ENCODE peak calls at places on chromosomes 13 and 19, in five cellular contexts. F is ascending aorta, Y is RWPE1, O is dorsolateral prefrontal cortex, R is tibial nerve. X is an unnamed sample.

GRCh38 chr19:31668916-31669315 is 319.7 kb upstream of the TSHZ3 start:
- DNase-seq in O (no peak), F (no peak), R (no peak), Y (no peak), X (no peak)

GRCh38 chr19:2483484-2484151 is 7.7 kb downstream of the GADD45B start:
- DNase-seq in O (no peak), Y (no peak), F (no peak), R (no peak), X (no peak)

GRCh38 chr13:109145631-109146030 is 516.2 kb downstream of the MYO16 start:
- DNase-seq in O (no peak), F (no peak), R (no peak), Y (peak), X (no peak)

GRCh38 chr19:53102186-53102585 is 1.0 kb downstream of the ZNF160 start:
- DNase-seq in F (no peak), Y (peak), R (no peak), O (no peak), X (no peak)

GRCh38 chr19:57280913-57281425 is 684 bp downstream of the ZNF460 start:
- DNase-seq in O (no peak), F (no peak), R (no peak), Y (peak), X (no peak)

GRCh38 chr13:47908200-47908902 is 92.7 kb downstream of the SUCLA2 start:
- DNase-seq in O (no peak), Y (peak), R (no peak), F (no peak), X (no peak)

GRCh38 chr19:49682274-49682673 is 5.2 kb downstream of the PRMT1 start:
- DNase-seq in R (no peak), F (no peak), Y (no peak), O (no peak), X (no peak)

GRCh38 chr13:37741536-37741935 is 128.0 kb downstream of the TRPC4 start:
- DNase-seq in R (no peak), F (no peak), O (no peak), Y (no peak), X (no peak)

GRCh38 chr13:93730780-93731179 is 504.2 kb downstream of the GPC6 start:
- DNase-seq in Y (no peak), O (no peak), R (no peak), F (no peak), X (no peak)

GRCh38 chr13:21234537-21234936 is 58.1 kb downstream of the MRPL57 start:
- DNase-seq in O (no peak), Y (no peak), F (no peak), R (no peak), X (no peak)

GRCh38 chr13:27041341-27041740 is 130.3 kb downstream of the USP12 start:
- DNase-seq in R (no peak), O (no peak), Y (no peak), F (no peak), X (no peak)

GRCh38 chr19:49689133-49690072 is at the start of gene ADM5:
- DNase-seq in R (no peak), F (no peak), Y (no peak), O (peak), X (no peak)

GRCh38 chr19:5166262-5166661 is 174.3 kb downstream of the PTPRS start:
- DNase-seq in F (no peak), Y (no peak), O (no peak), R (no peak), X (no peak)

GRCh38 chr13:41356788-41357187 is 45.7 kb downstream of the NAA16 start:
- DNase-seq in R (no peak), Y (no peak), F (no peak), O (no peak), X (no peak)

GRCh38 chr19:36679455-36679854 is 8.0 kb upstream of the ZNF567 start:
- DNase-seq in R (no peak), F (no peak), O (no peak), Y (no peak), X (no peak)

GRCh38 chr13:77865588-77865987 is 53.0 kb downstream of the EDNRB start:
- DNase-seq in O (no peak), F (no peak), Y (no peak), R (no peak), X (no peak)

GRCh38 chr19:45244133-45244532 is 1.1 kb downstream of the EXOC3L2 start:
- DNase-seq in F (no peak), R (no peak), Y (no peak), O (no peak), X (no peak)

GRCh38 chr19:51493776-51494175 is 7.8 kb downstream of the SIGLEC12 start:
- DNase-seq in O (no peak), F (no peak), R (no peak), Y (no peak), X (peak)

GRCh38 chr19:3322199-3322978 is 44.0 kb upstream of the NFIC start:
- DNase-seq in Y (no peak), R (no peak), F (no peak), O (no peak), X (no peak)

GRCh38 chr13:57739791-57740190 is 108.2 kb downstream of the PCDH17 start:
- DNase-seq in Y (no peak), R (no peak), F (no peak), O (no peak), X (no peak)

GRCh38 chr19:42942187-42942789 is 5.3 kb upstream of the PSG7 start:
- DNase-seq in R (no peak), F (no peak), O (no peak), Y (no peak), X (no peak)

GRCh38 chr13:94414141-94414540 is 65.3 kb downstream of the DCT start:
- DNase-seq in R (no peak), Y (no peak), F (no peak), O (no peak), X (no peak)

GRCh38 chr19:51735759-51736449 is 12.1 kb upstream of the HAS1 start:
- DNase-seq in R (peak), O (peak), Y (no peak), F (peak), X (no peak)

GRCh38 chr13:49877629-49878218 is 58.4 kb downstream of the SPRYD7 start:
- DNase-seq in O (no peak), Y (no peak), F (no peak), R (no peak), X (no peak)

GRCh38 chr19:29849234-29849633 is 37.4 kb downstream of the CCNE1 start:
- DNase-seq in F (no peak), O (no peak), Y (no peak), R (no peak), X (no peak)

GRCh38 chr13:35736876-35737275 is 260.4 kb upstream of the MAB21L1 start:
- DNase-seq in O (no peak), F (no peak), R (no peak), Y (no peak), X (no peak)

GRCh38 chr19:9823816-9824215 is 3.9 kb upstream of the UBL5 start:
- DNase-seq in Y (no peak), R (no peak), O (no peak), F (no peak), X (no peak)
- H3K27ac ChIP-seq in Y (no peak), R (no peak), O (no peak), F (no peak), X (no peak)

DNA sequence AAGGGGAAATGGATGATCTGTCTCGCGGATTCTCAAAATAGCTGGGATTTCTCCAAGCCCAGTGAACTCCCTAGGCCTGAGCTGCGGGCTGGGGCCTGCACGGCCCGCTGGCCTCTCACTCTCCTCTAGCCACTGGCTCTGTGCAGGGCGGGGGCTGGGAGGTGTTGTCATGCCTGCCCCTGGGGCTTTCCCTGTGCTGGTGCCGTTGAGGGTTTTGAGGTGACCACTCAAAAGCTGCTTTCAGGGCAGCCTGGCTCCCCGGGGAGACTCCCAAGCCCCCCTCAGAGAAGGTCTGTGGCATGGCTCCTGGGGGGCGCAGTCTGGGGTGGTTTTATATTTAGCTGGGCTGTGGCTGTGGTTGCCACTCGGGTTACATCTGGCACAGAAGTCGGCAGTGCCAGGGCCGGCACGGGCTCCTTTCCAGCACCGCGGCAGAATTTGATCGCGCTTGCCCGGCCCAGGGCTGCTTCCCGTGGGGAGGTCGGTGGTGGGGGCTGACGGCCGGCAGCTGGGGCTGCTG is 10.0 kb downstream of the NDUFB7 start:
- DNase-seq in O (peak), R (no peak), F (no peak), Y (peak), X (no peak)
- H3K27ac ChIP-seq in O (peak), R (peak), F (peak), Y (peak), X (peak)

GRCh38 chr19:16496613-16496983 is 404 bp downstream of the C19orf44 start:
- DNase-seq in O (peak), F (no peak), Y (no peak), R (no peak), X (no peak)

GRCh38 chr19:16497837-16498236 is 1.6 kb downstream of the C19orf44 start:
- DNase-seq in R (no peak), O (no peak), Y (no peak), F (no peak), X (no peak)

GRCh38 chr19:16497042-16497441 is 848 bp downstream of the C19orf44 start:
- DNase-seq in O (no peak), R (no peak), F (no peak), Y (no peak), X (no peak)

GRCh38 chr19:16495982-16496612 is at the start of the genes C19orf44 and CALR3:
- DNase-seq in F (peak), R (peak), Y (peak), O (peak), X (peak)
- H3K27ac ChIP-seq in F (peak), R (no peak), Y (peak), O (peak), X (peak)

GRCh38 chr13:98809345-98809777 is 56.9 kb upstream of the SLC15A1 start:
- DNase-seq in Y (no peak), F (no peak), R (no peak), O (no peak), X (no peak)

GRCh38 chr13:98819382-98819781 is 66.9 kb upstream of the SLC15A1 start:
- DNase-seq in R (no peak), O (no peak), Y (no peak), F (no peak), X (no peak)

GRCh38 chr13:98816406-98816805 is 63.9 kb upstream of the SLC15A1 start:
- DNase-seq in R (no peak), F (no peak), O (no peak), Y (no peak), X (no peak)

GRCh38 chr13:98810746-98811145 is 58.3 kb upstream of the SLC15A1 start:
- DNase-seq in F (no peak), O (no peak), R (no peak), Y (no peak), X (no peak)

DNA sequence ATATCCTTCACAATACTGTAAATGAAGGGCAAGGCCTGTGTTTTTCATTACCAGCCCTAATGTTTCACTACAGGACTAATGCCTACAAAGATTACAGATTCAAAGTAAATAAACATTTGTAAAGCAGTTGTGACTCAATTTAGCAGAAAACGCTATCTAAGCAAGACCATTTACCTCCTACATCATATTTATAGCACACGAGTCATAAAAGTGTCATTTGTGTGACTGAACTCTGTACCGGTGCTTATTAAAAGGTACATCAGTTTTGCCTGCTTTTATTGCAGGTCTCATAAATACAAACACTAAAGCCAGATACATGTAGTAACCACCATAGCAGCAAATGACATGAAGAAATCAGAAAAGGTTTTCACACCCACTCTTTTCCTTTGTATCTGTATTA is 61.5 kb upstream of the SLC15A1 start:
- DNase-seq in O (no peak), R (no peak), Y (no peak), F (no peak), X (no peak)
- H3K27ac ChIP-seq in O (no peak), R (no peak), Y (no peak), F (no peak), X (no peak)

DNA sequence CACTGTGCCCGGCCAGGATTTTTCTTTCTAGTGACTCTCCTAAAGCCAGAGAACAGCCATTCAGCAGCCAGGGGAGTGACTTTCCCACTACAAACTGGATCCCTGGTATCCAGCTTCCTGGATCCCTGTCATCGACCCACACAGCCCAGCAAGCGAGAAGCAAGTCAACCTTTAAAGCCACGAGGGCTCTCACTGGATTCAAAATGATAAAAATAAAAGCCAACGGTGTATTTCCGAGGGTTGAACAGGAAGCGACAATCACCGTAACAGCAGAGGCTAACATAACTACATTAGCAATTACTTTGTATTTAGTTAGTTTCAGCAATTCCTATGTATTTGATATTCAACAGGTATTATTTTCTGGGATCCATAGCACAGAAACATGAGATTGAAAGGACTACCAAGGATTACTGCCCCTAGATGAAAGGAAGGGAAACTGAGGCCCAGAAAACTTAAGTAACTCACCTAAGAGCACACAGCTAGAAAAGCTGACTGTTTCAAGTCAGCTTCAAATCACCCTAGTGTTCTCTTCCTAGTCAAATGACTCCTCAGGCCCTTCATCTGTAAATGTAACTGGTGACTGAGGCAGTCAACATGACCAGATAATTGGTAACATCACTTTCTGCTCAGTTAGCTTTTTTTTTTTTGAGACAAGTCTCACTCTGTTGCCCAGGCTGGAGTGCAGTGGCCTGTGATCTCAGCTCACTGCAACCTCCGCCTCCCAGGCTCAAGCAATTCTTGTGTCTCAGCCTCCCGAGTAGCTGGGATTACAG is 2.7 kb downstream of the RFX1 start:
- DNase-seq in Y (no peak), O (no peak), F (no peak), R (no peak), X (no peak)
- H3K27ac ChIP-seq in Y (peak), O (peak), F (peak), R (peak), X (peak)

GRCh38 chr19:18420931-18421330 is 1.7 kb downstream of the SSBP4 start:
- DNase-seq in F (no peak), O (no peak), R (no peak), Y (no peak), X (peak)

GRCh38 chr19:18421371-18421959 is 2.3 kb downstream of the SSBP4 start:
- DNase-seq in F (no peak), O (no peak), Y (no peak), R (no peak), X (peak)

GRCh38 chr19:18419195-18419698 is at the start of gene SSBP4:
- DNase-seq in F (no peak), Y (peak), R (no peak), O (no peak), X (no peak)

GRCh38 chr19:18418725-18419194 is 438 bp upstream of the SSBP4 start:
- DNase-seq in O (peak), Y (no peak), F (no peak), R (no peak), X (peak)

DNA sequence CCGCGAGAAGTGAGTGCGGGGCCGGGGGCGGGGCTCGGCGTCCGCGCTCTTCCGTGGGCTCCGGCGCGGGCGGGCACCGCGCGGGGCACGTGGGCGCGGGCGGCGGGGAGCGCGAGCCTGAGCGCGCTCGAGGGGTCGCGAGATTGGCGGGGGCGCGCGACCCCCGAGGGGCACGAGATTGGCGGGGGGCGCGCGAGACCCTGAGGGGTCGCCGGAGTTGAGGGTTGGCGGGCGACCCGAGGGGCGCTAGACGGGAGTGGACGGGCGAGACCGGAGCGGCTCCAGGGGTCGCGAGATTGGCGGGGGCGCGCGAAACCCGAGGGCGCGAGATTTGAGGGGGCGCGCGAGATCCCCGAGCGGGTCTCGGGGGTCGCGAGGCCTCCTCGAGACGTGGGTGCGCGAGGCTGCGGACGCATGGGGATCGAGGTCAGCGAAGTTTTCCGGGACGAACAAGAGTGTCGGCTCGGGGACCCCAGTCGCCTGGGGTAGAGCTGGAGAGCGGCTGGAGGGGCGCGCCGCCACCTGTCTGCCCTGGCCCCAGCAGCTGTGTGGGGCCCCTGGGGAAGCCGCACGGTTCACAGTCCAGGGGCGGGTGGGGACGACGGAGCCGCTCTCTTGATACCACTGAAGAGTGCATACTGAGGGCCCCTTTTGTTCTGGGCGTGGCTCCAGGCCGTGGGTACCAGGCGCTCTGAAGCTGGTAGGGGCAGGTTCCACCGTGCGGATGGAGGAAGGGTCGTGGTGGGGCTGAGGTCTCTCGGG is 682 bp downstream of the SSBP4 start:
- DNase-seq in F (no peak), O (no peak), Y (no peak), R (no peak), X (peak)
- H3K27ac ChIP-seq in F (peak), O (peak), Y (peak), R (peak), X (peak)

X was measured in coronary artery.